ENCODE peak calls at places on chromosomes 4 and X, in six cellular contexts. One of them, this sample, is unnamed.

GRCh38 chr4:2101346-2102044 is 42.4 kb downstream of the NAT8L start:
- DNase-seq in iPS-NIHi11: no peak
- DNase-seq in activated gamma-delta T cell treated with anti-CD3 and anti-CD28 coated beads, Interleukin-2, amount 50 U/mL, for 16 hours: no peak
- DNase-seq in heart left ventricle: no peak
- DNase-seq in mesothelial cell of epicardium: no peak
- DNase-seq in dermis blood vessel endothelial cell: no peak
- DNase-seq in this sample: no peak

GRCh38 chr4:88063634-88064296 is 56.3 kb downstream of the PKD2 start:
- DNase-seq in dermis blood vessel endothelial cell: no peak
- DNase-seq in heart left ventricle: no peak
- DNase-seq in mesothelial cell of epicardium: no peak
- DNase-seq in activated gamma-delta T cell treated with anti-CD3 and anti-CD28 coated beads, Interleukin-2, amount 50 U/mL, for 16 hours: no peak
- DNase-seq in iPS-NIHi11: no peak
- DNase-seq in this sample: no peak

GRCh38 chr4:183852910-183853555 is 52.1 kb upstream of the STOX2 start:
- DNase-seq in heart left ventricle: no peak
- DNase-seq in activated gamma-delta T cell treated with anti-CD3 and anti-CD28 coated beads, Interleukin-2, amount 50 U/mL, for 16 hours: no peak
- DNase-seq in mesothelial cell of epicardium: no peak
- DNase-seq in dermis blood vessel endothelial cell: no peak
- DNase-seq in iPS-NIHi11: no peak
- DNase-seq in this sample: no peak

GRCh38 chr4:112327950-112328349 is 30.8 kb downstream of the ALPK1 start:
- DNase-seq in mesothelial cell of epicardium: no peak
- DNase-seq in activated gamma-delta T cell treated with anti-CD3 and anti-CD28 coated beads, Interleukin-2, amount 50 U/mL, for 16 hours: no peak
- DNase-seq in heart left ventricle: no peak
- DNase-seq in iPS-NIHi11: peak; percentile 32
- DNase-seq in dermis blood vessel endothelial cell: peak; percentile 68
- DNase-seq in this sample: peak; percentile 15

GRCh38 chrX:1592863-1593201 is 1.4 kb downstream of the AKAP17A start:
- DNase-seq in mesothelial cell of epicardium: no peak
- DNase-seq in heart left ventricle: no peak
- DNase-seq in iPS-NIHi11: no peak
- DNase-seq in dermis blood vessel endothelial cell: no peak
- DNase-seq in activated gamma-delta T cell treated with anti-CD3 and anti-CD28 coated beads, Interleukin-2, amount 50 U/mL, for 16 hours: no peak
- DNase-seq in this sample: no peak

GRCh38 chrX:74343970-74344622 is 40.1 kb downstream of the ZCCHC13 start:
- DNase-seq in iPS-NIHi11: peak; percentile 66
- DNase-seq in activated gamma-delta T cell treated with anti-CD3 and anti-CD28 coated beads, Interleukin-2, amount 50 U/mL, for 16 hours: peak; percentile 11
- DNase-seq in heart left ventricle: peak; percentile 53
- DNase-seq in mesothelial cell of epicardium: no peak
- DNase-seq in dermis blood vessel endothelial cell: peak; percentile 90
- DNase-seq in this sample: peak; percentile 74

GRCh38 chr4:114209589-114209988 is 230.1 kb upstream of the ARSJ start:
- DNase-seq in mesothelial cell of epicardium: no peak
- DNase-seq in heart left ventricle: no peak
- DNase-seq in activated gamma-delta T cell treated with anti-CD3 and anti-CD28 coated beads, Interleukin-2, amount 50 U/mL, for 16 hours: no peak
- DNase-seq in dermis blood vessel endothelial cell: no peak
- DNase-seq in iPS-NIHi11: no peak
- DNase-seq in this sample: no peak

GRCh38 chr4:8285143-8285975 is 15.8 kb downstream of the HTRA3 start:
- DNase-seq in dermis blood vessel endothelial cell: no peak
- DNase-seq in activated gamma-delta T cell treated with anti-CD3 and anti-CD28 coated beads, Interleukin-2, amount 50 U/mL, for 16 hours: no peak
- DNase-seq in iPS-NIHi11: no peak
- DNase-seq in heart left ventricle: peak; percentile 42
- DNase-seq in mesothelial cell of epicardium: no peak
- DNase-seq in this sample: no peak

GRCh38 chr4:7705062-7705461 is 234.6 kb downstream of the AFAP1 start:
- DNase-seq in activated gamma-delta T cell treated with anti-CD3 and anti-CD28 coated beads, Interleukin-2, amount 50 U/mL, for 16 hours: no peak
- DNase-seq in dermis blood vessel endothelial cell: no peak
- DNase-seq in mesothelial cell of epicardium: no peak
- DNase-seq in iPS-NIHi11: peak; percentile 61
- DNase-seq in heart left ventricle: no peak
- DNase-seq in this sample: no peak

GRCh38 chrX:150084474-150085229 is 146.4 kb upstream of the EOLA2 start:
- DNase-seq in iPS-NIHi11: no peak
- DNase-seq in heart left ventricle: no peak
- DNase-seq in dermis blood vessel endothelial cell: peak; percentile 74
- DNase-seq in activated gamma-delta T cell treated with anti-CD3 and anti-CD28 coated beads, Interleukin-2, amount 50 U/mL, for 16 hours: no peak
- DNase-seq in mesothelial cell of epicardium: no peak
- DNase-seq in this sample: peak; percentile 55

GRCh38 chr4:168605411-168605810 is 108.6 kb downstream of the PALLD start:
- DNase-seq in heart left ventricle: peak; percentile 53
- DNase-seq in activated gamma-delta T cell treated with anti-CD3 and anti-CD28 coated beads, Interleukin-2, amount 50 U/mL, for 16 hours: no peak
- DNase-seq in mesothelial cell of epicardium: no peak
- DNase-seq in dermis blood vessel endothelial cell: peak; percentile 82
- DNase-seq in iPS-NIHi11: no peak
- DNase-seq in this sample: peak; percentile 50

GRCh38 chrX:69163936-69164741 is 1.1 kb downstream of the PJA1 start:
- DNase-seq in heart left ventricle: no peak
- DNase-seq in activated gamma-delta T cell treated with anti-CD3 and anti-CD28 coated beads, Interleukin-2, amount 50 U/mL, for 16 hours: peak; percentile 29
- DNase-seq in mesothelial cell of epicardium: peak; percentile 39
- DNase-seq in iPS-NIHi11: peak; percentile 54
- DNase-seq in dermis blood vessel endothelial cell: peak; percentile 25
- DNase-seq in this sample: no peak

GRCh38 chr4:64625438-64625837 is 216.2 kb upstream of the TECRL start:
- DNase-seq in activated gamma-delta T cell treated with anti-CD3 and anti-CD28 coated beads, Interleukin-2, amount 50 U/mL, for 16 hours: no peak
- DNase-seq in mesothelial cell of epicardium: no peak
- DNase-seq in dermis blood vessel endothelial cell: no peak
- DNase-seq in heart left ventricle: no peak
- DNase-seq in iPS-NIHi11: no peak
- DNase-seq in this sample: no peak

GRCh38 chrX:128781506-128781905 is 729.3 kb upstream of the ACTRT1 start:
- DNase-seq in heart left ventricle: no peak
- DNase-seq in dermis blood vessel endothelial cell: no peak
- DNase-seq in activated gamma-delta T cell treated with anti-CD3 and anti-CD28 coated beads, Interleukin-2, amount 50 U/mL, for 16 hours: no peak
- DNase-seq in mesothelial cell of epicardium: peak; percentile 39
- DNase-seq in iPS-NIHi11: peak; percentile 21
- DNase-seq in this sample: no peak

GRCh38 chrX:115584715-115585114 is 23.7 kb downstream of the PLS3 start:
- DNase-seq in iPS-NIHi11: no peak
- DNase-seq in activated gamma-delta T cell treated with anti-CD3 and anti-CD28 coated beads, Interleukin-2, amount 50 U/mL, for 16 hours: no peak
- DNase-seq in dermis blood vessel endothelial cell: peak; percentile 71
- DNase-seq in mesothelial cell of epicardium: no peak
- DNase-seq in heart left ventricle: no peak
- DNase-seq in this sample: no peak

GRCh38 chr4:55012363-55013255 is 112.8 kb downstream of the KDR start:
- DNase-seq in activated gamma-delta T cell treated with anti-CD3 and anti-CD28 coated beads, Interleukin-2, amount 50 U/mL, for 16 hours: no peak
- DNase-seq in mesothelial cell of epicardium: no peak
- DNase-seq in dermis blood vessel endothelial cell: peak; percentile 66
- DNase-seq in iPS-NIHi11: no peak
- DNase-seq in heart left ventricle: no peak
- DNase-seq in this sample: no peak

GRCh38 chrX:115602729-115603389 is 41.9 kb downstream of the PLS3 start:
- DNase-seq in dermis blood vessel endothelial cell: no peak
- DNase-seq in iPS-NIHi11: no peak
- DNase-seq in activated gamma-delta T cell treated with anti-CD3 and anti-CD28 coated beads, Interleukin-2, amount 50 U/mL, for 16 hours: no peak
- DNase-seq in mesothelial cell of epicardium: no peak
- DNase-seq in heart left ventricle: no peak
- DNase-seq in this sample: no peak

GRCh38 chrX:22634751-22635150 is 362.0 kb downstream of the CBLL2 start:
- DNase-seq in dermis blood vessel endothelial cell: no peak
- DNase-seq in heart left ventricle: no peak
- DNase-seq in mesothelial cell of epicardium: no peak
- DNase-seq in activated gamma-delta T cell treated with anti-CD3 and anti-CD28 coated beads, Interleukin-2, amount 50 U/mL, for 16 hours: no peak
- DNase-seq in iPS-NIHi11: no peak
- DNase-seq in this sample: no peak

GRCh38 chrX:121135488-121136207 is 88.2 kb downstream of the GLUD2 start:
- DNase-seq in activated gamma-delta T cell treated with anti-CD3 and anti-CD28 coated beads, Interleukin-2, amount 50 U/mL, for 16 hours: no peak
- DNase-seq in dermis blood vessel endothelial cell: no peak
- DNase-seq in heart left ventricle: no peak
- DNase-seq in mesothelial cell of epicardium: no peak
- DNase-seq in iPS-NIHi11: no peak
- DNase-seq in this sample: no peak

GRCh38 chr4:89682808-89683207 is 154.2 kb downstream of the SNCA start:
- DNase-seq in dermis blood vessel endothelial cell: no peak
- DNase-seq in iPS-NIHi11: no peak
- DNase-seq in heart left ventricle: no peak
- DNase-seq in mesothelial cell of epicardium: no peak
- DNase-seq in activated gamma-delta T cell treated with anti-CD3 and anti-CD28 coated beads, Interleukin-2, amount 50 U/mL, for 16 hours: no peak
- DNase-seq in this sample: no peak

GRCh38 chr4:26337612-26338011 is 16.8 kb downstream of the RBPJ start:
- DNase-seq in dermis blood vessel endothelial cell: no peak
- DNase-seq in iPS-NIHi11: no peak
- DNase-seq in mesothelial cell of epicardium: no peak
- DNase-seq in activated gamma-delta T cell treated with anti-CD3 and anti-CD28 coated beads, Interleukin-2, amount 50 U/mL, for 16 hours: no peak
- DNase-seq in heart left ventricle: no peak
- DNase-seq in this sample: no peak

GRCh38 chrX:131271274-131271673 is 17.8 kb downstream of the IGSF1 start:
- DNase-seq in heart left ventricle: no peak
- DNase-seq in mesothelial cell of epicardium: no peak
- DNase-seq in activated gamma-delta T cell treated with anti-CD3 and anti-CD28 coated beads, Interleukin-2, amount 50 U/mL, for 16 hours: no peak
- DNase-seq in dermis blood vessel endothelial cell: no peak
- DNase-seq in iPS-NIHi11: no peak
- DNase-seq in this sample: no peak

GRCh38 chrX:137563681-137564651 is 2.0 kb upstream of the ZIC3 start:
- DNase-seq in heart left ventricle: no peak
- DNase-seq in iPS-NIHi11: no peak
- DNase-seq in dermis blood vessel endothelial cell: no peak
- DNase-seq in mesothelial cell of epicardium: no peak
- DNase-seq in activated gamma-delta T cell treated with anti-CD3 and anti-CD28 coated beads, Interleukin-2, amount 50 U/mL, for 16 hours: no peak
- DNase-seq in this sample: no peak

GRCh38 chr4:87239821-87240220 is 19.4 kb upstream of the KLHL8 start:
- DNase-seq in mesothelial cell of epicardium: no peak
- DNase-seq in heart left ventricle: no peak
- DNase-seq in dermis blood vessel endothelial cell: no peak
- DNase-seq in iPS-NIHi11: no peak
- DNase-seq in activated gamma-delta T cell treated with anti-CD3 and anti-CD28 coated beads, Interleukin-2, amount 50 U/mL, for 16 hours: no peak
- DNase-seq in this sample: no peak

GRCh38 chr4:32258986-32259385 is 1538.8 kb downstream of the PCDH7 start:
- DNase-seq in mesothelial cell of epicardium: no peak
- DNase-seq in activated gamma-delta T cell treated with anti-CD3 and anti-CD28 coated beads, Interleukin-2, amount 50 U/mL, for 16 hours: no peak
- DNase-seq in heart left ventricle: no peak
- DNase-seq in dermis blood vessel endothelial cell: no peak
- DNase-seq in iPS-NIHi11: no peak
- DNase-seq in this sample: no peak

GRCh38 chr4:132056466-132056865 is 1092.6 kb upstream of the PCDH10 start:
- DNase-seq in dermis blood vessel endothelial cell: no peak
- DNase-seq in activated gamma-delta T cell treated with anti-CD3 and anti-CD28 coated beads, Interleukin-2, amount 50 U/mL, for 16 hours: no peak
- DNase-seq in heart left ventricle: no peak
- DNase-seq in iPS-NIHi11: no peak
- DNase-seq in mesothelial cell of epicardium: no peak
- DNase-seq in this sample: no peak

GRCh38 chr4:166903408-166903807 is 330.9 kb downstream of the SPOCK3 start:
- DNase-seq in mesothelial cell of epicardium: no peak
- DNase-seq in heart left ventricle: no peak
- DNase-seq in activated gamma-delta T cell treated with anti-CD3 and anti-CD28 coated beads, Interleukin-2, amount 50 U/mL, for 16 hours: no peak
- DNase-seq in iPS-NIHi11: no peak
- DNase-seq in dermis blood vessel endothelial cell: no peak
- DNase-seq in this sample: no peak

This sample was measured in pulmonary artery endothelial cell.